ENCODE peak calls at places on chromosomes 13 and 19, in ten cellular contexts. One of them, this sample, is unnamed. For H3K4me1 and H3K27me3, the result is how much of the 10 kb centered on the place peaks cover.

GRCh38 chr19:34556500-34556899 is 74.9 kb downstream of the WTIP start:
- DNase-seq in CD8-positive, alpha-beta memory T cell: no peak
- DNase-seq in neuronal stem cell: no peak
- DNase-seq in prostate gland: no peak
- DNase-seq in effector memory CD4-positive, alpha-beta T cell: no peak
- DNase-seq in IMR-90: no peak
- DNase-seq in CD8-positive, alpha-beta T cell: no peak
- DNase-seq in uterus: no peak
- DNase-seq in left ventricle myocardium inferior: no peak
- DNase-seq in heart left ventricle: no peak
- DNase-seq in this sample: peak

GRCh38 chr19:7924651-7925170 is 1.2 kb downstream of the CTXN1 start:
- DNase-seq in heart left ventricle: no peak
- DNase-seq in effector memory CD4-positive, alpha-beta T cell: no peak
- DNase-seq in prostate gland: no peak
- DNase-seq in left ventricle myocardium inferior: no peak
- DNase-seq in IMR-90: no peak
- DNase-seq in CD8-positive, alpha-beta memory T cell: no peak
- DNase-seq in uterus: no peak
- DNase-seq in CD8-positive, alpha-beta T cell: no peak
- DNase-seq in neuronal stem cell: no peak
- DNase-seq in this sample: no peak

GRCh38 chr19:16175954-16176353 is 2.6 kb upstream of the CIB3 start:
- DNase-seq in left ventricle myocardium inferior: no peak
- DNase-seq in prostate gland: no peak
- DNase-seq in CD8-positive, alpha-beta T cell: no peak
- DNase-seq in heart left ventricle: no peak
- DNase-seq in effector memory CD4-positive, alpha-beta T cell: no peak
- DNase-seq in CD8-positive, alpha-beta memory T cell: no peak
- DNase-seq in neuronal stem cell: no peak
- DNase-seq in IMR-90: no peak
- DNase-seq in uterus: no peak
- DNase-seq in this sample: no peak

GRCh38 chr19:16342002-16342715 is 17.5 kb downstream of the KLF2 start:
- DNase-seq in heart left ventricle: peak
- DNase-seq in left ventricle myocardium inferior: peak
- DNase-seq in CD8-positive, alpha-beta T cell: peak
- DNase-seq in prostate gland: peak
- DNase-seq in neuronal stem cell: no peak
- DNase-seq in IMR-90: no peak
- DNase-seq in uterus: no peak
- DNase-seq in CD8-positive, alpha-beta memory T cell: peak
- DNase-seq in effector memory CD4-positive, alpha-beta T cell: no peak
- DNase-seq in this sample: no peak

GRCh38 chr19:1102407-1103106 is 1.2 kb upstream of the GPX4 start:
- DNase-seq in CD8-positive, alpha-beta T cell: no peak
- DNase-seq in CD8-positive, alpha-beta memory T cell: no peak
- DNase-seq in heart left ventricle: no peak
- DNase-seq in IMR-90: peak
- DNase-seq in prostate gland: peak
- DNase-seq in neuronal stem cell: no peak
- DNase-seq in left ventricle myocardium inferior: no peak
- DNase-seq in uterus: peak
- DNase-seq in effector memory CD4-positive, alpha-beta T cell: no peak
- DNase-seq in this sample: no peak

GRCh38 chr13:74641586-74641985 is 507.4 kb upstream of the KLF12 start:
- DNase-seq in CD8-positive, alpha-beta memory T cell: no peak
- DNase-seq in prostate gland: no peak
- DNase-seq in uterus: no peak
- DNase-seq in heart left ventricle: no peak
- DNase-seq in effector memory CD4-positive, alpha-beta T cell: no peak
- DNase-seq in IMR-90: peak
- DNase-seq in neuronal stem cell: no peak
- DNase-seq in CD8-positive, alpha-beta T cell: no peak
- DNase-seq in left ventricle myocardium inferior: no peak
- DNase-seq in this sample: no peak

GRCh38 chr13:27383104-27383921 is 41.1 kb upstream of the GTF3A start:
- DNase-seq in CD8-positive, alpha-beta T cell: no peak
- DNase-seq in CD8-positive, alpha-beta memory T cell: no peak
- DNase-seq in neuronal stem cell: no peak
- DNase-seq in left ventricle myocardium inferior: no peak
- DNase-seq in IMR-90: no peak
- DNase-seq in effector memory CD4-positive, alpha-beta T cell: no peak
- DNase-seq in uterus: no peak
- DNase-seq in prostate gland: no peak
- DNase-seq in heart left ventricle: no peak
- DNase-seq in this sample: no peak

GRCh38 chr13:90420683-90421082 is 926.8 kb upstream of the MIR17HG start:
- DNase-seq in prostate gland: no peak
- DNase-seq in effector memory CD4-positive, alpha-beta T cell: no peak
- DNase-seq in uterus: no peak
- DNase-seq in CD8-positive, alpha-beta memory T cell: no peak
- DNase-seq in left ventricle myocardium inferior: no peak
- DNase-seq in heart left ventricle: no peak
- DNase-seq in neuronal stem cell: no peak
- DNase-seq in IMR-90: peak
- DNase-seq in CD8-positive, alpha-beta T cell: no peak
- DNase-seq in this sample: no peak

GRCh38 chr13:29801102-29801501 is 49.3 kb downstream of the UBL3 start:
- DNase-seq in neuronal stem cell: no peak
- DNase-seq in CD8-positive, alpha-beta memory T cell: no peak
- DNase-seq in effector memory CD4-positive, alpha-beta T cell: no peak
- DNase-seq in IMR-90: no peak
- DNase-seq in heart left ventricle: no peak
- DNase-seq in prostate gland: no peak
- DNase-seq in uterus: no peak
- DNase-seq in left ventricle myocardium inferior: no peak
- DNase-seq in CD8-positive, alpha-beta T cell: no peak
- DNase-seq in this sample: no peak

GRCh38 chr13:29802621-29803020 is 47.8 kb downstream of the UBL3 start:
- DNase-seq in heart left ventricle: no peak
- DNase-seq in effector memory CD4-positive, alpha-beta T cell: no peak
- DNase-seq in neuronal stem cell: no peak
- DNase-seq in CD8-positive, alpha-beta memory T cell: no peak
- DNase-seq in uterus: no peak
- DNase-seq in CD8-positive, alpha-beta T cell: no peak
- DNase-seq in left ventricle myocardium inferior: no peak
- DNase-seq in prostate gland: no peak
- DNase-seq in IMR-90: peak
- DNase-seq in this sample: no peak

GRCh38 chr13:29799041-29799440 is 51.4 kb downstream of the UBL3 start:
- DNase-seq in CD8-positive, alpha-beta memory T cell: no peak
- DNase-seq in heart left ventricle: no peak
- DNase-seq in CD8-positive, alpha-beta T cell: no peak
- DNase-seq in uterus: no peak
- DNase-seq in effector memory CD4-positive, alpha-beta T cell: no peak
- DNase-seq in prostate gland: no peak
- DNase-seq in neuronal stem cell: no peak
- DNase-seq in left ventricle myocardium inferior: no peak
- DNase-seq in IMR-90: no peak
- DNase-seq in this sample: no peak

GRCh38 chr13:29801737-29802305 is 48.6 kb downstream of the UBL3 start:
- DNase-seq in neuronal stem cell: no peak
- DNase-seq in left ventricle myocardium inferior: no peak
- DNase-seq in IMR-90: peak
- DNase-seq in CD8-positive, alpha-beta T cell: no peak
- DNase-seq in heart left ventricle: no peak
- DNase-seq in CD8-positive, alpha-beta memory T cell: no peak
- DNase-seq in uterus: no peak
- DNase-seq in prostate gland: no peak
- DNase-seq in effector memory CD4-positive, alpha-beta T cell: no peak
- DNase-seq in this sample: no peak

GRCh38 chr13:29800687-29801086 is 49.7 kb downstream of the UBL3 start:
- DNase-seq in neuronal stem cell: no peak
- DNase-seq in CD8-positive, alpha-beta T cell: no peak
- DNase-seq in prostate gland: no peak
- DNase-seq in effector memory CD4-positive, alpha-beta T cell: no peak
- DNase-seq in CD8-positive, alpha-beta memory T cell: no peak
- DNase-seq in uterus: no peak
- DNase-seq in left ventricle myocardium inferior: no peak
- DNase-seq in IMR-90: no peak
- DNase-seq in heart left ventricle: no peak
- DNase-seq in this sample: no peak
- H3K4me1 ChIP-seq in neuronal stem cell: under half
- H3K4me1 ChIP-seq in CD8-positive, alpha-beta T cell: under half
- H3K4me1 ChIP-seq in prostate gland: under half
- H3K4me1 ChIP-seq in effector memory CD4-positive, alpha-beta T cell: under half
- H3K4me1 ChIP-seq in CD8-positive, alpha-beta memory T cell: under half
- H3K4me1 ChIP-seq in uterus: under half
- H3K4me1 ChIP-seq in left ventricle myocardium inferior: under half
- H3K4me1 ChIP-seq in IMR-90: under half
- H3K4me1 ChIP-seq in heart left ventricle: under half
- H3K4me1 ChIP-seq in this sample: under half

DNA sequence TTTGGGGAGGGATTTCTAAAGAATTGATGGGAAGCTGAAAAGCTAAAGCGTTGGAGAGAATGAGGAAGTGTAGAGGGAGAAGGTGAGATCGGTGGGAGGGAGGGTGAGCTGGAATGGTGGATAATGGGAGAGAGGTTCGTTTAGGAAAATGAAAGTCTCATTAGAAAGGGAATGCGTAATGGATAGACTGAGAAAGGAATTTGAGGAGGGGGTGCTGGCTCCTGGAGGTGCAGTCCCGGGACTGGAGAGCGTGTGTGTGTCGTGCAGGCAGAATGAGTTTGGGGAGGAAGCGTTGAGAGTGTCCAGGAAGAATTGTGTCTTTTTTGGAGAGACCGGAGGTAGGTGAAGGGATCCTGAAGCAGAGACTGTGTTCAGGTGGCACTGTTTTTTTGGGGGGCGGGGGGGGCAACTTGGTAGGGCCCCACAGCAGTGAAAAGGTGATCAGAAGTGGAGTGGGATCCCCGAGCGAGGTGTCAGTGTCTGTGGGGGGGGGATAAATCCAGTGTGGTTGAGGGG is 1.4 kb downstream of the ACTN4 start:
- DNase-seq in effector memory CD4-positive, alpha-beta T cell: no peak
- DNase-seq in heart left ventricle: no peak
- DNase-seq in prostate gland: no peak
- DNase-seq in left ventricle myocardium inferior: no peak
- DNase-seq in uterus: no peak
- DNase-seq in neuronal stem cell: no peak
- DNase-seq in IMR-90: no peak
- DNase-seq in CD8-positive, alpha-beta memory T cell: no peak
- DNase-seq in CD8-positive, alpha-beta T cell: no peak
- DNase-seq in this sample: no peak
- H3K27me3 ChIP-seq in effector memory CD4-positive, alpha-beta T cell: under half
- H3K27me3 ChIP-seq in heart left ventricle: under half
- H3K27me3 ChIP-seq in prostate gland: under half
- H3K27me3 ChIP-seq in left ventricle myocardium inferior: under half
- H3K27me3 ChIP-seq in uterus: under half
- H3K27me3 ChIP-seq in neuronal stem cell: under half
- H3K27me3 ChIP-seq in IMR-90: under half
- H3K27me3 ChIP-seq in CD8-positive, alpha-beta memory T cell: under half
- H3K27me3 ChIP-seq in CD8-positive, alpha-beta T cell: under half
- H3K27me3 ChIP-seq in this sample: under half

DNA sequence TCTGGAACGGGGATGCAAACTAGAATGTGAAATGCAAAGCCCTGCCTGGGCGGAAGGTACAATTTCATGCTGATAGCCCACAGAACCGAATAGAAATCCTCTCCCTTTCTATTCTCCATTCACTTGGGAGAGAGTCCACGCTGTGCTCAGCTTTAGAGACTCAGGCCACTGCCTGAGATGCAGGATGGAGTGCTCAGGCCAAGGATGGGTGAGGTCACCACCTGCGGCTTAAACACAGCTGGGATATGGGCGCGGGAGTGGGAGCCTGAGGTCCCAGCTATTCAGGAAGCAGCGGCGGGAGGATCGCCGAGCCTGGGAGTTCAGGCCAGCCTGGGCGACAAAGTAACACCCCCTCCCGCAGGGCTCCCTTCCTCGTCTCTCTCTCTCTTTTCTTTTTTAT is 446 bp upstream of the ZNF83 start:
- DNase-seq in CD8-positive, alpha-beta memory T cell: no peak
- DNase-seq in CD8-positive, alpha-beta T cell: no peak
- DNase-seq in neuronal stem cell: no peak
- DNase-seq in left ventricle myocardium inferior: peak
- DNase-seq in heart left ventricle: peak
- DNase-seq in prostate gland: no peak
- DNase-seq in uterus: no peak
- DNase-seq in IMR-90: peak
- DNase-seq in effector memory CD4-positive, alpha-beta T cell: no peak
- DNase-seq in this sample: no peak
- H3K27ac ChIP-seq in CD8-positive, alpha-beta memory T cell: no peak
- H3K27ac ChIP-seq in CD8-positive, alpha-beta T cell: no peak
- H3K27ac ChIP-seq in neuronal stem cell: peak
- H3K27ac ChIP-seq in left ventricle myocardium inferior: peak
- H3K27ac ChIP-seq in heart left ventricle: peak
- H3K27ac ChIP-seq in prostate gland: peak
- H3K27ac ChIP-seq in uterus: peak
- H3K27ac ChIP-seq in IMR-90: peak
- H3K27ac ChIP-seq in effector memory CD4-positive, alpha-beta T cell: no peak
- H3K27ac ChIP-seq in this sample: no peak

GRCh38 chr13:45331123-45331619 is 9.8 kb downstream of the TPT1 start:
- DNase-seq in prostate gland: no peak
- DNase-seq in uterus: no peak
- DNase-seq in IMR-90: no peak
- DNase-seq in heart left ventricle: no peak
- DNase-seq in left ventricle myocardium inferior: no peak
- DNase-seq in CD8-positive, alpha-beta memory T cell: no peak
- DNase-seq in neuronal stem cell: no peak
- DNase-seq in CD8-positive, alpha-beta T cell: no peak
- DNase-seq in effector memory CD4-positive, alpha-beta T cell: no peak
- DNase-seq in this sample: no peak

GRCh38 chr13:45333973-45334922 is 6.7 kb downstream of the TPT1 start:
- DNase-seq in heart left ventricle: no peak
- DNase-seq in CD8-positive, alpha-beta memory T cell: peak
- DNase-seq in left ventricle myocardium inferior: no peak
- DNase-seq in neuronal stem cell: no peak
- DNase-seq in CD8-positive, alpha-beta T cell: peak
- DNase-seq in effector memory CD4-positive, alpha-beta T cell: peak
- DNase-seq in prostate gland: no peak
- DNase-seq in uterus: no peak
- DNase-seq in IMR-90: peak
- DNase-seq in this sample: no peak

GRCh38 chr13:45331981-45332830 is 8.8 kb downstream of the TPT1 start:
- DNase-seq in prostate gland: no peak
- DNase-seq in IMR-90: peak
- DNase-seq in left ventricle myocardium inferior: no peak
- DNase-seq in effector memory CD4-positive, alpha-beta T cell: no peak
- DNase-seq in uterus: no peak
- DNase-seq in CD8-positive, alpha-beta memory T cell: no peak
- DNase-seq in neuronal stem cell: no peak
- DNase-seq in CD8-positive, alpha-beta T cell: no peak
- DNase-seq in heart left ventricle: no peak
- DNase-seq in this sample: no peak

GRCh38 chr13:45333251-45333972 is 7.6 kb downstream of the TPT1 start:
- DNase-seq in CD8-positive, alpha-beta T cell: no peak
- DNase-seq in prostate gland: no peak
- DNase-seq in neuronal stem cell: no peak
- DNase-seq in CD8-positive, alpha-beta memory T cell: no peak
- DNase-seq in IMR-90: no peak
- DNase-seq in heart left ventricle: no peak
- DNase-seq in uterus: no peak
- DNase-seq in effector memory CD4-positive, alpha-beta T cell: no peak
- DNase-seq in left ventricle myocardium inferior: no peak
- DNase-seq in this sample: no peak

DNA sequence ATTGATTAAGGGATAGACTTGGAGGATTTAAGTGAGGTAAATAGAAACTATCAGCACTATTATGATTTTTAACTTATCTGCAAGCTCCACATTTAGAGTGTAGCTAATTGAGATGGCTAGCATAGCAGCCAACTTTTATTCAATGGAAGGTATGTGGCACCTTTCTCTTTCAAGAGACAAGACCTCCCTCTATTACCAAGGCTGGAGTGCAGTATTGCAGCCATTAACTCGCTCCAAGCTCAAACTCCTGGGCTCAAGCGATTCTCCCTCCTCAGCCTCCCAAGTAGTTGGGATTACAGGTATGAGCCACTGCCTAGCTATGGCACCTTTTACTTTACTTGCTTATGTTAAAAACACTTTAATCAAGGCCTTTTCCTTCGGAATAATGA is 8.2 kb downstream of the TPT1 start:
- DNase-seq in IMR-90: no peak
- DNase-seq in prostate gland: no peak
- DNase-seq in uterus: no peak
- DNase-seq in effector memory CD4-positive, alpha-beta T cell: no peak
- DNase-seq in left ventricle myocardium inferior: no peak
- DNase-seq in heart left ventricle: no peak
- DNase-seq in CD8-positive, alpha-beta T cell: no peak
- DNase-seq in neuronal stem cell: no peak
- DNase-seq in CD8-positive, alpha-beta memory T cell: no peak
- DNase-seq in this sample: no peak
- H3K4me1 ChIP-seq in IMR-90: under half
- H3K4me1 ChIP-seq in prostate gland: under half
- H3K4me1 ChIP-seq in uterus: under half
- H3K4me1 ChIP-seq in effector memory CD4-positive, alpha-beta T cell: under half
- H3K4me1 ChIP-seq in left ventricle myocardium inferior: half or more
- H3K4me1 ChIP-seq in heart left ventricle: half or more
- H3K4me1 ChIP-seq in CD8-positive, alpha-beta T cell: half or more
- H3K4me1 ChIP-seq in neuronal stem cell: under half
- H3K4me1 ChIP-seq in CD8-positive, alpha-beta memory T cell: half or more
- H3K4me1 ChIP-seq in this sample: under half